ENCODE peak calls at places on chromosomes 2 and 18, in five cellular contexts. P is activated gamma-delta T cell treated with Interleukin-2 at 50 U/mL for 16 hours, R is aorta, B is GM13977, Y is GF-D8. T is an unnamed sample.

GRCh38 chr18:58991127-58991798 is 126.6 kb downstream of the ZNF532 start:
- DNase-seq in P (no peak), R (no peak), B (peak), Y (no peak), T (no peak)

GRCh38 chr2:179165356-179166000 is 99.2 kb downstream of the SESTD1 start:
- DNase-seq in P (no peak), R (no peak), B (no peak), Y (no peak), T (no peak)

GRCh38 chr2:113078350-113078839 is 10.6 kb downstream of the IL1F10 start:
- DNase-seq in P (no peak), R (no peak), B (no peak), Y (no peak), T (no peak)

GRCh38 chr2:20609349-20609994 is 41.4 kb downstream of the HS1BP3 start:
- DNase-seq in P (no peak), R (peak), B (no peak), Y (no peak), T (peak)

GRCh38 chr2:167200025-167200424 is 311.7 kb downstream of the XIRP2 start:
- DNase-seq in P (no peak), R (no peak), B (no peak), Y (no peak), T (no peak)

GRCh38 chr2:127226520-127227263 is 6.6 kb upstream of the CYP27C1 start:
- DNase-seq in P (no peak), R (peak), B (peak), Y (no peak), T (no peak)

GRCh38 chr2:64455031-64455332 is 1.0 kb downstream of the LGALSL start:
- DNase-seq in P (no peak), R (no peak), B (peak), Y (no peak), T (no peak)

GRCh38 chr2:151827564-151828142 is 568 bp downstream of the ARL5A start:
- DNase-seq in P (no peak), R (no peak), B (peak), Y (no peak), T (no peak)

GRCh38 chr2:85772019-85772745 is 18.4 kb downstream of the ATOH8 start:
- DNase-seq in P (no peak), R (peak), B (no peak), Y (peak), T (peak)

GRCh38 chr2:83817511-83817910 is 641.6 kb downstream of the SUCLG1 start:
- DNase-seq in P (no peak), R (no peak), B (no peak), Y (no peak), T (no peak)

T was measured in chondrocyte.